ENCODE peak calls at places on chromosomes 11 and 22, in four cellular contexts. Q is GM23248, M is H9, L is fibroblast of lung. O is an unnamed sample.

GRCh38 chr11:115297330-115297729 is 206.9 kb downstream of the CADM1 start:
- DNase-seq in M (no peak), L (no peak), Q (no peak), O (no peak)

GRCh38 chr11:65047581-65048422 is 6.8 kb downstream of the SAC3D1 start:
- DNase-seq in L (no peak), M (peak; percentile 48), Q (peak; percentile 51), O (no peak)

GRCh38 chr11:121996574-121996973 is 119.4 kb downstream of the BLID start:
- DNase-seq in Q (no peak), M (no peak), L (no peak), O (no peak)

GRCh38 chr11:113563766-113564165 is 88.6 kb upstream of the DRD2 start:
- DNase-seq in L (no peak), M (no peak), Q (peak; percentile 15), O (no peak)

GRCh38 chr11:63491614-63492372 is 826 bp upstream of the PLAAT5 start:
- DNase-seq in L (peak; percentile 58), Q (no peak), M (no peak), O (no peak)

GRCh38 chr22:48268771-48269552 is 1506.5 kb downstream of the TBC1D22A start:
- DNase-seq in M (no peak), L (no peak), Q (no peak), O (no peak)

GRCh38 chr11:63670738-63671321 is 346 bp downstream of the ATL3 start:
- DNase-seq in L (no peak), M (peak; percentile 45), Q (peak; percentile 76), O (peak; percentile 82)

GRCh38 chr22:21650823-21651520 is 8.9 kb downstream of the SDF2L1 start:
- DNase-seq in Q (peak; percentile 19), L (no peak), M (no peak), O (no peak)

GRCh38 chr11:15972838-15973237 is 383.5 kb downstream of the SOX6 start:
- DNase-seq in Q (no peak), M (peak; percentile 38), L (no peak), O (no peak)

GRCh38 chr11:63512816-63513215 is 6.9 kb downstream of the LGALS12 start:
- DNase-seq in Q (no peak), L (no peak), M (no peak), O (no peak)

GRCh38 chr11:90698238-90698637 is 475.4 kb upstream of the CHORDC1 start:
- DNase-seq in Q (no peak), L (no peak), M (no peak), O (no peak)

GRCh38 chr11:109877043-109877442 is 216.1 kb upstream of the ZC3H12C start:
- DNase-seq in L (no peak), Q (no peak), M (no peak), O (no peak)

GRCh38 chr11:45451766-45452440 is 165.8 kb upstream of the SYT13 start:
- DNase-seq in M (no peak), L (peak; percentile 44), Q (no peak), O (no peak)

GRCh38 chr11:104163100-104164027 is 583 bp downstream of the PDGFD start:
- DNase-seq in L (peak; percentile 20), M (peak; percentile 66), Q (peak; percentile 28), O (peak; percentile 61)

GRCh38 chr11:66467034-66467659 is 442 bp downstream of the PELI3 start:
- DNase-seq in Q (peak; percentile 79), M (no peak), L (no peak), O (peak; percentile 71)

GRCh38 chr11:88414385-88414861 is 76.9 kb upstream of the CTSC start:
- DNase-seq in Q (peak; percentile 77), L (peak; percentile 78), M (no peak), O (peak; percentile 38)

GRCh38 chr11:68343761-68344256 is 31.4 kb downstream of the LRP5 start:
- DNase-seq in L (no peak), Q (no peak), M (no peak), O (no peak)
- H3K9ac ChIP-seq in L (no peak overlapping the region), Q (no peak overlapping the region), M (no peak overlapping the region), O (no peak overlapping the region)

GRCh38 chr22:39453765-39454378 is 2.9 kb upstream of the MGAT3 start:
- DNase-seq in Q (no peak), L (peak; percentile 27), M (no peak), O (no peak)

GRCh38 chr22:39449708-39450107 is 7.1 kb upstream of the MGAT3 start:
- DNase-seq in M (no peak), L (no peak), Q (no peak), O (no peak)

GRCh38 chr22:39452740-39453040 is 4.1 kb upstream of the MGAT3 start:
- DNase-seq in M (no peak), L (no peak), Q (no peak), O (no peak)

GRCh38 chr22:39448205-39449054 is 8.4 kb upstream of the MGAT3 start:
- DNase-seq in L (no peak), Q (no peak), M (no peak), O (no peak)

DNA sequence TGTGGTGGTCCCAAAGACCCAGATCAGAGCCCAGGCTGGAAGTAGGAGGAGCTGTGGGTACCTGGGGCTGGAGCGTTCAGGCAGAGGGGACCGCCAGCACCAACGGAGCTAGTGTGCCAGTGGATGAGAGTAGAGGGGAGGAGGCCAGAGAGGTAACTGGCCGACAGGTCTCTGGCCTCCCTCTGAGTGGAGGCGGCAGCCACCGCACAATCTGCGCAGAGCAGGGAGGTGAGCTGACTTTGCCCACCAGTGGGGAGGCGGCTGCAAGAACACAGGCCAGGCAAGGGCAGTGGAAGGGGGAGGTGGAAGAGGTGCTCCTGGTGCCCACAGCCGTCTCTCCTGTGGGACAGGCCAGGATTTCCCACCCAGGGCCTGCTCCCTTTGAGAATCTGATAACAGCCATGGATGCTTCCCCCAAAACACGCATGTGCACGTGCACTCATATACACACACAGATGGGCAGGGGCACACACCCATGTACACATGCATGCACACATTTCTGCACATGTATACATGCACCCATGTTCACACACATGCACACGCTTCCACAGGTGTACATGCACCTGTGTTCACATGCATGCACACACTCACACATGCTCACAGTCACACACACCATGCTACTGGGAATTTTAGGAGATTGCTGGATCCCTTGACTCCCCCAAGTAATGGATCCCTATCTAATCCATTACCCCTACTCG is 6.4 kb upstream of the MGAT3 start:
- DNase-seq in L (no peak), M (no peak), Q (no peak), O (no peak)
- H3K27me3 ChIP-seq in L (peaks cover 9% of the 10 kb centered on the region), M (no peaks in the 10 kb centered on the region), Q (no peaks in the 10 kb centered on the region), O (peaks cover 12% of the 10 kb centered on the region)

GRCh38 chr22:36166518-36167220 is 6.1 kb upstream of the APOL3 start:
- DNase-seq in Q (no peak), L (no peak), M (no peak), O (no peak)
- H3K4me1 ChIP-seq in Q (no peaks in the 10 kb centered on the region), L (no peaks in the 10 kb centered on the region), M (no peaks in the 10 kb centered on the region), O (peaks cover 31% of the 10 kb centered on the region)

DNA sequence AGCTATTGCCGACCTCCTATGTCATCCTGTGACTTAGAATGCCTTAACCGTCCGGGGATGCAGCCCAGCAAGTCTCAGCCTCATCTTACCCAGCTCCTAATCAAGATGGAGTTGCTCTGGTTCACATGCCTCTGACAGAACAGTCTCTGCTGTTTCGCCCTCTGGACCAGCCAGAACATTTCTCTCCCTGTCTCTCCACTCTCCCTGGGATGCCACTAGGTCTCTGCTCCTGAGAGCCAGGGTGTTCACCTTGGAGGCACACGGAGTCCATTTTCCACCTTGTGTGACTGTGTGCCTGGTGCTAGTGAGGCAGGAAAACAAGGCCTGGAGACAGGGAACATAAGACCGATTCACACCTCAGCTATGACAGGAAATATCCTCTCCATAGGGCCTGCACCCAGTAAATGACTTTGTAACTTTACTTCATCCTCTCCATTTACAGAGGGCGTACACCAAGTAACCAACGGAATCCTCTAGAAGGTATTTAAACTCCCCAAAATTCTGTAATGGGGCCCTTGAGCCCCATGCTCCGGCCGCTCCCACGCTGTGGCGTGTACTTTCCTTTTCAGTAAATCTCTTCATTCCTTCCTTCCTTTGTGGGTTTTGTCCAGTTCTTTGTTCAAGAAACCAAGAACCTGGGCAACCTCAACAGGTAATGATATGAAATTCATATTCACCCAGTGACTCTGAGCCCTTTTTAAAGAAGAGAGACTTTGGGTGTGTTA is 16.7 kb upstream of the B4GALNT4 start:
- DNase-seq in M (no peak), Q (no peak), L (no peak), O (no peak)
- H3K9ac ChIP-seq in M (no peak overlapping the region), Q (peak overlapping the region; percentile 88), L (no peak overlapping the region), O (peak overlapping the region; percentile 80)

DNA sequence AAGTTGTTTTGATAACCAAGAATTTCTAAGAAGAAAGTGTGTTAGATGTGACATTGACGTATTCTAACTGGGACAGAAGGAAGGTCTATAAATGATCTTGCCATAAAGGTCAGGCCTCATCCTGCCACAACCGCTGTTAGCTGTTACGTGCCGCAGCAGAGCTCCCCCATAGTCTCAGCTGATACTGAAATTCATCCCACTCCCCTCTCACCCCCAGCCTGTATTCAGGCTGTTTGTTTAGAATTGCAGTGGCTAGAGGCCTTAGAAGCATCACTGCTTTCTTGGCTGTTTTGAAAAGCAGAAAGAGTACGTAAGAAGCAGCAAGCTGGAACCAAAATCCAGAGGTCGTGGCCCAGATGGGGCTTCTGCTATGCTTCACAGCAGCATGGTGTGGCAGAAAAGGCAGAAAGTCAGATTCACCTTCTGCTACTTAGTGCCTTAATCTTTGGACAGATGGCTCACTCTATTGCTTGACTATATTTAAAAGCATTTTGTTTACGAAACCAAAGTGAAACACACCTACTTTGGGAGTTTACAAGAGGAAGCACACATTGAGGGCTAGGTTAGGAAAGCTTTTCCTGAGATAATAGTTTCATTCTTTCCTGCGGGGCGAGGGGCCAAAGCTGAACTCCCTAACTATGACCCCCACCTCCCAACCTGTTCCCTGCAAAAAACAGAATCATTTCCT is 950 bp upstream of the LAYN start:
- DNase-seq in L (no peak), Q (no peak), M (no peak), O (peak; percentile 36)
- H3K27me3 ChIP-seq in L (no peaks in the 10 kb centered on the region), Q (no peaks in the 10 kb centered on the region), M (peaks cover 27% of the 10 kb centered on the region), O (no peaks in the 10 kb centered on the region)

DNA sequence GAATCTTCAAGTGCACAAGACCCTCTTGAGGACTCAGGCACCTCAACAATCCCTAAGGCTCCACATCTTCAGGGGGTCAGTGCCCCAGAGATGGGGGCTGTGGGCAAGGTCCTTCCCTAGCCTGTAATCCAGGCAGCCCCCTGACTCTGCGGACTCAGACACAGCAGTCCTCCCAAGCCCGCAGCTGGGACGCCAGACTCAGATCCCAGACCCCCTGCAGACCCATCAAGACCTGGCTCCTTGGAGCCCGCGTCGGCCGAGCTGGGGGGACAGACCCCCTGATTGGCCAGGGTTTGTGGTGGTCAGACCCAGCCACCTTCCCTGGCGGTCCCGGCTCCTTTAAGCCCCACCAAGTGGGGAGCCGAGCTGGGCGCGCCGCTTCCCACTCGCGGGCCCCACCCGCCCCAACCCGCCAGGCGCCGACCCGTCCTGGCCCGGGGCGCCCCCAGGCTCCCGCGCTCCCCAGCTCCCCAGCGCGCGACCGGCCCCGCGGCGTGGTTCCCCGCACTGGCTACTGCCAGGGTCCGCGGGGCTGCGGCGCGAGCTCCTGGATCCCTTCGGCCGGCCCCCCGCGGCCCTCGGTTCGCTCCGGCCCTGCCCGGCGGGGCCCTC is 464 bp downstream of the OSBPL5 start:
- DNase-seq in Q (no peak), M (no peak), L (no peak), O (no peak)
- H3K4me1 ChIP-seq in Q (peaks cover 28% of the 10 kb centered on the region), M (peaks cover 5% of the 10 kb centered on the region), L (peaks cover 30% of the 10 kb centered on the region), O (peaks cover 45% of the 10 kb centered on the region)

O was measured in adipocyte.